ENCODE peak calls at places on chromosomes 16 and 17, in five cellular contexts. V is prostate gland, T is DND-41, X is H1, J is H9. O is an unnamed sample. For H3K4me1, the result is how much of the 10 kb centered on the place peaks cover.

GRCh38 chr16:1941924-1942809 is 832 bp downstream of the MSRB1 start:
- DNase-seq in V (no peak), T (no peak), X (no peak), J (peak), O (peak)

GRCh38 chr16:23082161-23082788 is 67.0 kb downstream of the USP31 start:
- DNase-seq in V (no peak), T (no peak), X (no peak), J (no peak), O (no peak)

GRCh38 chr17:83136931-83137330 is 57.5 kb downstream of the METRNL start:
- DNase-seq in V (no peak), T (no peak), X (no peak), J (peak), O (peak)

GRCh38 chr17:1487939-1488825 is 4.3 kb downstream of the MYO1C start:
- DNase-seq in V (peak), T (peak), X (peak), J (peak), O (peak)

GRCh38 chr16:29925173-29925804 is 737 bp downstream of the KCTD13 start:
- DNase-seq in V (no peak), T (no peak), X (no peak), J (no peak), O (peak)

GRCh38 chr17:40191237-40192208 is 14.3 kb downstream of the RAPGEFL1 start:
- DNase-seq in V (peak), T (no peak), X (peak), J (peak), O (peak)

GRCh38 chr16:27414803-27415431 is 12.9 kb downstream of the IL21R start:
- DNase-seq in V (no peak), T (no peak), X (peak), J (no peak), O (no peak)

GRCh38 chr17:4488989-4489595 is 9.6 kb upstream of the SPNS2 start:
- DNase-seq in V (no peak), T (no peak), X (no peak), J (no peak), O (no peak)

GRCh38 chr16:84718-85452 is 6.9 kb downstream of the MPG start:
- DNase-seq in V (no peak), T (peak), X (no peak), J (no peak), O (peak)

GRCh38 chr17:10631048-10631700 is 25.9 kb downstream of the MYH3 start:
- DNase-seq in V (no peak), T (peak), X (peak), J (peak), O (peak)

GRCh38 chr16:15639061-15639568 is 3.8 kb downstream of the MARF1 start:
- DNase-seq in V (no peak), T (no peak), X (no peak), J (no peak), O (no peak)

GRCh38 chr16:31427441-31428276 is 501 bp downstream of the COX6A2 start:
- DNase-seq in V (no peak), T (no peak), X (peak), J (peak), O (peak)

GRCh38 chr16:89949121-89949742 is 677 bp downstream of the DEF8 start:
- DNase-seq in V (no peak), T (no peak), X (no peak), J (no peak), O (no peak)

GRCh38 chr16:84044108-84044488 is 1.5 kb upstream of the SLC38A8 start:
- DNase-seq in V (no peak), T (no peak), X (no peak), J (peak), O (no peak)

GRCh38 chr16:84436196-84436595 is 67.9 kb downstream of the ATP2C2 start:
- DNase-seq in V (no peak), T (no peak), X (no peak), J (no peak), O (no peak)

GRCh38 chr16:12930881-12931280 is 29.5 kb downstream of the SHISA9 start:
- DNase-seq in V (no peak), T (no peak), X (no peak), J (no peak), O (no peak)

GRCh38 chr16:82108101-82108500 is 61.9 kb downstream of the MPHOSPH6 start:
- DNase-seq in V (no peak), T (no peak), X (no peak), J (no peak), O (no peak)

GRCh38 chr17:81925860-81926450 is 1.6 kb downstream of the MAFG start:
- DNase-seq in V (no peak), T (no peak), X (no peak), J (no peak), O (no peak)

GRCh38 chr17:39643271-39643670 is 6.3 kb downstream of the STARD3 start:
- DNase-seq in V (no peak), T (no peak), X (no peak), J (no peak), O (no peak)

GRCh38 chr17:46266656-46267544 is 28.0 kb upstream of the LRRC37A start:
- DNase-seq in V (peak), T (peak), X (peak), J (peak), O (peak)

GRCh38 chr17:40303009-40303657 is 5.8 kb upstream of the RARA start:
- DNase-seq in V (no peak), T (peak), X (no peak), J (no peak), O (peak)

GRCh38 chr16:30985401-30986128 is 558 bp downstream of the HSD3B7 start:
- DNase-seq in V (peak), T (no peak), X (peak), J (peak), O (peak)

GRCh38 chr16:77993586-77993985 is 28.8 kb upstream of the CLEC3A start:
- DNase-seq in V (no peak), T (no peak), X (no peak), J (no peak), O (peak)

GRCh38 chr16:3509470-3509928 is 8.7 kb downstream of the CLUAP1 start:
- DNase-seq in V (no peak), T (peak), X (no peak), J (peak), O (peak)

GRCh38 chr16:14364386-14365199 is 265.5 kb downstream of the PARN start:
- DNase-seq in V (no peak), T (no peak), X (no peak), J (no peak), O (no peak)

GRCh38 chr16:68298907-68299515 is 11.7 kb downstream of the SLC7A6OS start:
- DNase-seq in V (peak), T (no peak), X (no peak), J (no peak), O (no peak)

GRCh38 chr17:81388091-81388611 is 7.1 kb upstream of the BAHCC1 start:
- DNase-seq in V (no peak), T (no peak), X (no peak), J (no peak), O (no peak)

GRCh38 chr16:10490141-10490540 is 90.3 kb downstream of the EMP2 start:
- DNase-seq in V (no peak), T (no peak), X (no peak), J (no peak), O (no peak)

GRCh38 chr16:67537270-67537635 is 8.6 kb downstream of the RIPOR1 start:
- DNase-seq in V (peak), T (peak), X (peak), J (peak), O (peak)

GRCh38 chr16:1950047-1950446 is 4.4 kb downstream of the RPL3L start:
- DNase-seq in V (no peak), T (no peak), X (no peak), J (no peak), O (no peak)

GRCh38 chr16:1532081-1532760 is 1.2 kb upstream of the TMEM204 start:
- DNase-seq in V (peak), T (no peak), X (no peak), J (no peak), O (no peak)

GRCh38 chr17:43094129-43094834 is 30.9 kb downstream of the BRCA1 start:
- DNase-seq in V (no peak), T (no peak), X (no peak), J (no peak), O (no peak)

GRCh38 chr17:83191388-83192160 is 112.2 kb downstream of the METRNL start:
- DNase-seq in V (peak), T (no peak), X (no peak), J (no peak), O (no peak)

GRCh38 chr16:81723098-81723723 is 55.9 kb upstream of the PLCG2 start:
- DNase-seq in V (peak), T (peak), X (no peak), J (no peak), O (peak)

GRCh38 chr17:81527591-81528383 is at the start of gene FSCN2:
- DNase-seq in V (no peak), T (no peak), X (no peak), J (no peak), O (no peak)

GRCh38 chr16:71540-72341 is 690 bp downstream of the RHBDF1 start:
- DNase-seq in V (peak), T (no peak), X (peak), J (peak), O (peak)

DNA sequence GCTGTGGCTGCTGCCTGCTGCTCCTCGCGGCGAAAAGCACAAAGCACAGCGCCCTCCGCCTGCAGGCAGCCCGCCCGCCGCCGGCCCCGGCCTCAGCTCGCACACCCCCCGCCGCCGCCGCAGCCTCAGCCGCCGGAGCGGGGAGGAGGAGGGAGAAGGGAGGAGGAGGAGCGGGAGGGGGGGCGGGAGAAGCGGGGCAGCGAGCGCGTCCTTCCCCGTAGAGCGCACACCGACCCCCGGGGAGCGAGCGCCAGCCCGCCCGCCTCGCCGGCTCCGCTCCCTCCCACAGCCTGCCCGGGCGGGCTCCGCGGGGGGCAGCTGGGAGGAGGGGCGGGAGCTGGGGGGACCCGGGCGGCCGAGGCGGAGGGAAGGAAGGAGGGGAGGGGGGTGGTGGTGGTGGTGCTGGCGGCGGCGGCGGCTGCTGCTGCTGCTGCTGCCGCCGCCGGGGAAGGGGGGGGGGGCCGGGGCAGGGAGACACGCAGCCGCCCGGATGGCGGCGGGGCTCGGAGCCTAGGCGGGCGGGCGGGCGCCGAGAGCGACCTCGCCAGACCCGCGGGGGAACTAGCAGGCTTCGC is at the start of gene UBTF:
- DNase-seq in V (peak), T (peak), X (peak), J (peak), O (no peak)
- TF ChIP-seq CTCF in V (no peak), T (no peak), X (peak), J (no peak), O (no peak)

DNA sequence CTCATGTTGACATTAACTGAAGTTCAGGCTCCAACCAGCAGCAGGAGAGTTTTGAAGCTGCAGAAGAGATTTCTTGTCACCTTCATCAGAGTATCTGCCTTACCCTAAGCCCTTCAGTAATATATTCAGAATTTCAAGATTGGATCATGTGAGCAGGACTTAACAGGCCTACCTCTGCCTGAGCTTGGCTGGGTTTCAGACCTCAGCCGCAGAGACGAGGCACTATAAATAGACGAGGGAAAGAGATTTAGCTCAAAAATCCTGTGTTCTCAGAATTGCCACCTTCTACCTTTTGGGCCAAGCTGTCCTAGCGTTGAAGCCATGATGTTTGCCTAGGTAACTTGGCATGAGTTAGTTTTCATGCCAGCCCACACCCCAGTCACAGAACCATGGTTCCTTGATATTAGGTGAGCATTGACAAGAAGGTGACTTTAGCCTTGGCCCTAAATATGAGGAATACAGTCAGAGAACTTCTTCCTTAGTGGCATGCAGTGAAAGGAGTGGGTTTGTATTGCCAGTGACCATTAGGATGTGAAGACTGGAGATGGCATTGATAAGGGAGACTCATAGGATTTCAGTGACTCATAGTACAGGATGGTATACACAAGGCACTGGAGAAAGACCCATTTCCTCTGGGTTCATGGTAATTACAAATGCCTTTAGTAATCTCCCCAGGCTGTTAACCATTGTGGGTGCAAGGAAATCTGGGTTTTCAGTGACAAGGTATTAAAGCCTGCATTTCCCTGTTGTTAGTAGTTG is 224.3 kb downstream of the MSI2 start:
- DNase-seq in V (peak), T (no peak), X (no peak), J (no peak), O (no peak)
- H3K4me1 ChIP-seq in V (under half), T (half or more), X (under half), J (under half), O (under half)

DNA sequence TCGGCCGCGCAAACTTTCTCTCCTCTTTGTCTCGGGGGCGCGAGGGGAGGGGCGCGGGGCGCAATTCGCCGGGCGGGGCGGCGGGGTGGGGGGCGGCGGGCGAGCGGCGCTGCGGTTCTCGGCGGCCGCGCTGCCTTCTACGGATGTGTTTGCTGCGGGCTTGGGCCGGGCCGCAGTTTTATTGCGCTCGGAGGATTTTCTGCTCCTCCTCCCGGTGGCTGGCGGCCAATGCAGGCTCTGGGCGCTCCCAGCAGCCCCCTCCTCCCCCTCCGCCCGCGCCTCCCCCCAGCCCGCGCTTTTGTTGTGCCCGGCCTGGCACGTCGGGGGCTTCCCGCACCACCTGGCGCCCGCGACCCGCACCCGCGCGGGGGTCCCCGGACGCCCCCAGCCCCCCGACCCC is at the start of gene TIMP2:
- DNase-seq in V (peak), T (peak), X (peak), J (peak), O (peak)
- TF ChIP-seq CTCF in V (no peak), T (peak), X (peak), J (peak), O (peak)

DNA sequence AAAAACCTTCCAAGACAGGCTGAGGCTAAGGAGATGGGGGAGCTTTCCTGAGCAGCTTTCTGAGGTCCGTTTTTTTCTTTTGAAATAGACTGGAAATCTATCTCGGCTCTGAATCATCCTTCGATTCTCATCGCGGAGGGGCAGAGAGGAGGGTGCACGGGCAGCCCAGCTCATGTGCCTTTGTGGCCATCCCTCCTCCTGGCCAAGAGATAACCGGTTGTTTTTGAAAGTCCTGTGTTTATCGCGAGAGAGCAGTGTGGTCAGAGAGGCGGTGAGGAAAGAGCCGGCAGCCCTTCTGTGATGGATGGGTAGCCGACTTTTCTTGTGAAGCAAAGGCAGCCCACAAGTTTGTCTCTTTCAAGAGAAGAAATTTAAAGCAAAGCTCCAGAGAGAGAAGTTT is 191.6 kb downstream of the CCDC182 start:
- DNase-seq in V (no peak), T (no peak), X (no peak), J (no peak), O (no peak)
- H3K4me1 ChIP-seq in V (under half), T (half or more), X (under half), J (under half), O (under half)

GRCh38 chr16:21101631-21102420 is 48.8 kb downstream of the DNAH3 start:
- DNase-seq in V (no peak), T (peak), X (no peak), J (peak), O (no peak)
- TF ChIP-seq CTCF in V (no peak), T (peak), X (peak), J (peak), O (no peak)

O was measured in colonic mucosa.